ENCODE peak calls at places on chromosomes 1 and 21, in eight cellular contexts. N is suprapubic skin, R is tibial nerve, E is OCI-LY7, H is uterus, W is upper lobe of right lung, T is neural progenitor cell, F is psoas muscle. U is an unnamed sample. For H3K4me1, the result is how much of the 10 kb centered on the place peaks cover.

GRCh38 chr1:198622532-198623218 is 16.2 kb upstream of the PTPRC start:
- DNase-seq in F (no peak), T (no peak), W (no peak), R (no peak), H (no peak), N (no peak), E (peak), U (no peak)

GRCh38 chr1:56080123-56080522 is 499.2 kb downstream of the PLPP3 start:
- DNase-seq in T (no peak), E (no peak), W (no peak), H (no peak), R (no peak), N (no peak), F (no peak), U (no peak)

GRCh38 chr1:153389394-153389793 is 1.5 kb downstream of the S100A8 start:
- DNase-seq in H (no peak), F (no peak), W (no peak), N (no peak), R (no peak), T (no peak), E (no peak), U (no peak)

GRCh38 chr1:175195798-175196197 is 3.2 kb upstream of the KIAA0040 start:
- DNase-seq in H (no peak), F (no peak), T (no peak), R (no peak), W (no peak), N (no peak), E (no peak), U (no peak)

GRCh38 chr1:188325211-188325610 is 1496.5 kb downstream of the PLA2G4A start:
- DNase-seq in N (no peak), T (no peak), H (no peak), F (no peak), E (no peak), W (no peak), R (no peak), U (no peak)

GRCh38 chr1:235329139-235329808 is 904 bp downstream of the GGPS1 start:
- DNase-seq in N (no peak), T (peak), F (peak), H (peak), W (no peak), R (peak), E (peak), U (peak)

GRCh38 chr1:66373072-66373685 is 160.8 kb upstream of the SGIP1 start:
- DNase-seq in H (no peak), T (no peak), R (no peak), F (peak), W (no peak), E (no peak), N (no peak), U (no peak)

GRCh38 chr1:225545649-225546048 is 107.3 kb downstream of the ENAH start:
- DNase-seq in N (no peak), W (no peak), T (no peak), H (no peak), R (no peak), E (no peak), F (no peak), U (no peak)

GRCh38 chr1:110780600-110781484 is 92.1 kb upstream of the CD53 start:
- DNase-seq in R (peak), W (peak), H (peak), E (peak), F (peak), N (peak), T (peak), U (peak)

GRCh38 chr1:212595787-212596714 is 12.5 kb upstream of the ATF3 start:
- DNase-seq in W (no peak), F (no peak), T (no peak), E (peak), R (no peak), N (peak), H (no peak), U (no peak)

GRCh38 chr1:176102243-176102642 is 104.8 kb downstream of the COP1 start:
- DNase-seq in R (no peak), N (no peak), E (no peak), T (no peak), F (no peak), W (no peak), H (no peak), U (no peak)

GRCh38 chr21:39681845-39682244 is 63.1 kb upstream of the IGSF5 start:
- DNase-seq in F (no peak), R (no peak), H (no peak), T (no peak), W (no peak), E (no peak), N (no peak), U (no peak)

GRCh38 chr1:64540265-64540791 is 70.4 kb downstream of the CACHD1 start:
- DNase-seq in F (no peak), H (no peak), W (no peak), E (no peak), N (no peak), R (no peak), T (no peak), U (no peak)

GRCh38 chr1:20689645-20690056 is 28.2 kb downstream of the KIF17 start:
- DNase-seq in H (no peak), W (no peak), F (no peak), R (no peak), N (no peak), T (no peak), E (no peak), U (no peak)

GRCh38 chr1:15489052-15489736 is 13.3 kb downstream of the CELA2B start:
- DNase-seq in W (no peak), H (no peak), N (no peak), T (no peak), F (no peak), E (no peak), R (no peak), U (no peak)

GRCh38 chr1:230057681-230058565 is 9.1 kb upstream of the GALNT2 start:
- DNase-seq in R (no peak), H (no peak), E (no peak), W (no peak), N (no peak), F (no peak), T (no peak), U (no peak)

GRCh38 chr1:163168053-163168452 is 34.7 kb downstream of the RGS5 start:
- DNase-seq in F (no peak), E (no peak), W (no peak), R (no peak), N (no peak), H (no peak), T (no peak), U (no peak)

GRCh38 chr1:19360026-19360813 is 48.1 kb downstream of the SLC66A1 start:
- DNase-seq in R (no peak), W (no peak), H (no peak), E (no peak), N (no peak), T (no peak), F (no peak), U (no peak)
- H3K4me3 ChIP-seq in R (no peak), W (no peak), H (no peak), E (no peak), N (no peak), T (no peak), F (no peak), U (no peak)

GRCh38 chr1:151945725-151946365 is 36.5 kb upstream of the THEM4 start:
- DNase-seq in R (peak), N (peak), T (peak), E (no peak), F (peak), H (peak), W (peak), U (peak)

GRCh38 chr1:151944859-151945575 is 35.7 kb upstream of the THEM4 start:
- DNase-seq in H (no peak), N (peak), T (no peak), F (no peak), E (no peak), W (no peak), R (no peak), U (no peak)

GRCh38 chr1:151942882-151943281 is 33.6 kb upstream of the THEM4 start:
- DNase-seq in F (no peak), W (no peak), T (no peak), H (no peak), R (no peak), N (no peak), E (no peak), U (no peak)

GRCh38 chr1:151943591-151943990 is 34.3 kb upstream of the THEM4 start:
- DNase-seq in E (no peak), F (no peak), N (no peak), W (no peak), R (no peak), H (no peak), T (no peak), U (no peak)

GRCh38 chr1:151944110-151944858 is 35.0 kb upstream of the THEM4 start:
- DNase-seq in F (no peak), H (no peak), N (peak), E (no peak), T (no peak), R (no peak), W (no peak), U (no peak)
- H3K4me1 ChIP-seq in F (under half), H (under half), N (half or more), E (under half), T (under half), R (under half), W (under half), U (under half)

DNA sequence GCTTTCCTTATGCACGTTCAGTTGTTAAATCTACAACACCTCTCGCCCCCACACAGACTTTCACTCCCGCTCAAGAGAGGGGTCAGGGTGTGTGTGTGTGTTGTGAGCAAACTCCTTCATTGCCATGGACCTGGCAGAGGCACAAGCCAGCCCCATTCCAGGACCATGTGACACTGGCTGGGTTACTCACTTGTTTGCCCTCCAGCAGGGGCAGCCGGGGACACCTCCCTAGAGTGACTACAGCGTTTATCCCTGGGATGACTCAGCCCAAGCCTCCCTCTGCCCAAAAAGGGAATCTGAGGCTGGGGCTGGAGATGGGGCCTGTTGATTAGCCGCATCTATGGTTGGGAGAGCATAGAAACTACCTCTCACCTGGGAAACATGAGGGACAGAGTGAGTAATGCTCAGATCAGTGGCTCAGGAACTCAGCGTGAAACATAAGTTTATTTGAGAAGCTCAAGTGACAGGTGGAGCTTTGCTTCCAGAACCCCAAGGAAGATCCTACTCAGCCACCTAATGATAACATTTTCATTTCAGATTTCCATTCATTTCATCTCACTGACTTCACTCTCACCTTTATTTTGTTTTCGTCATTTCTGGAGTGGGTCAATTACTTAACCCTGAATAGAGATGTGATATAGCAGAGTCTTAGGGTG is 145.3 kb upstream of the DUSP10 start:
- DNase-seq in F (peak), R (peak), H (peak), W (peak), N (peak), T (no peak), E (no peak), U (peak)
- TF ChIP-seq CTCF in F (no peak), R (no peak), H (no peak), W (no peak), N (no peak), T (no peak), E (no peak), U (no peak)

DNA sequence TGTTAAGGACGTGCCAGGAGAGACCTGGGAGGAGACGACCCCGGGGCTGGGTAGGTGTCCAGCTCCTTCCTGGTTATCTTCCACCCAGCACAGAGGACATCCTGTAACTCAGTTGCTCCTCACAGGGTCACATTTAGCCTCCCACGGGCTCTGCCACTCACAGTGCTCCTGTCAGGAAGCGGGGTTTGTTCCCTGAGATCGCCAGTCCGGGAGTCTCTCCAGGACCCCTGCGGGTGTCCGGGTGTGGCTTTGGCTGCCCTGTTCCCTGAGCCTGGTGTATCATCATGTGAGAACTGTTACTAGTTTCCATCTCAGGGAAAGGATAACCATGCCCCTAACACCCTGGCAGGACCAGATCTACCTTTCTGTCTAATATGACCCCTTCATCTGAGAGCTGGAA is 158.2 kb upstream of the RUNX1 start:
- DNase-seq in W (no peak), H (no peak), T (no peak), F (peak), E (no peak), N (peak), R (no peak), U (no peak)
- H3K4me3 ChIP-seq in W (no peak), H (no peak), T (no peak), F (peak), E (no peak), N (no peak), R (no peak), U (no peak)

GRCh38 chr21:37370152-37371040 is 3.8 kb downstream of the DYRK1A start:
- DNase-seq in H (no peak), R (no peak), F (no peak), N (no peak), W (no peak), T (no peak), E (peak), U (no peak)
- H3K4me1 ChIP-seq in H (under half), R (under half), F (half or more), N (half or more), W (half or more), T (under half), E (half or more), U (half or more)

GRCh38 chr1:27973771-27974452 is 14.1 kb downstream of the XKR8 start:
- DNase-seq in W (no peak), F (no peak), H (no peak), T (no peak), N (no peak), E (no peak), R (no peak), U (no peak)
- TF ChIP-seq CTCF in W (no peak), F (no peak), H (no peak), T (no peak), N (no peak), E (no peak), R (no peak), U (no peak)

DNA sequence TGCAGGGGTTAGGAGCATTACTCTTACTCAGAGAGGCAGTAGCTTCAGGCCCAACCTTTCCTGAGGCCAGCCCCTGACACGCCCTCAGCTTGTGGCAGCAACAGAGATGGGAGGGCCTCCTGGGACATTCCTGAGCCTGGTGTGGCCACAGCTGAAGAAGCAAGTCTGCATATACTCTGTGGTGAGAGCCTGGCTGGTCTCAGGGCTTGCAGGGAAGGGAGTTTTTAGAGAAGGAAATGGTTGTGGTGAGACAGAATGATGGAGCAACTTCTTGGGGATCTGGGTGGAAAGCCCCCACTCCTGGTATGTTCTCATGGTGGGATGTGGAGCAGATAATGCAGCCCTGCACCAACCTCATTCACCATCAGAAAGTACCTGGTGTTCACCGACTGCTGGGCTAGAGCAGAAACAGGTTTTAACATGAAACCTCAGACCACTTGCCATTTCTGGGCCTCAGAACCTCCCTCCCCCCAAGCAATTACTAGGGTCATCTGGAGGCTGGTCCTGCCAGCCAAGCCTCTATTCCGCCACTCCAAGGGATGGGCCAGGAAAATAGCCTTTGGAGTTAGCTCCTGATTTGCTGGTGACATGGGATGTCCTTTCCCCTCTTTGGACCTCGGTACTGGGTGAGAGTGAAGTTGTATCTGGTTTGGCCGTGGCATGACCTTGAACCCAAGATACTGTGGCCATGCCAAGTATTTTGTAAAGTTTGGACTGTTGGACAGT is 28.0 kb upstream of the RNF19B start:
- DNase-seq in F (peak), T (peak), N (peak), R (peak), H (peak), E (peak), W (peak), U (peak)
- H3K4me3 ChIP-seq in F (no peak), T (no peak), N (no peak), R (no peak), H (no peak), E (no peak), W (no peak), U (no peak)

U was measured in sigmoid colon.